ENCODE peak calls at places on chromosomes 1 and 21, in four cellular contexts. One of them, this sample, is unnamed.

GRCh38 chr21:43752758-43753438 is 23.2 kb downstream of the CSTB start:
- DNase-seq in K562: no peak
- DNase-seq in HepG2: no peak
- DNase-seq in GM12878: no peak
- DNase-seq in this sample: no peak

GRCh38 chr21:36881223-36881622 is 85.2 kb downstream of the HLCS start:
- DNase-seq in K562: no peak
- DNase-seq in HepG2: no peak
- DNase-seq in GM12878: no peak
- DNase-seq in this sample: no peak

GRCh38 chr1:109241344-109241743 is 8.0 kb upstream of the CELSR2 start:
- DNase-seq in K562: peak
- DNase-seq in HepG2: no peak
- DNase-seq in GM12878: no peak
- DNase-seq in this sample: no peak

GRCh38 chr1:193457676-193458075 is 271.3 kb upstream of the B3GALT2 start:
- DNase-seq in K562: no peak
- DNase-seq in HepG2: no peak
- DNase-seq in GM12878: no peak
- DNase-seq in this sample: no peak

GRCh38 chr1:222754386-222755139 is 17.6 kb downstream of the FAM177B start:
- DNase-seq in K562: no peak
- DNase-seq in HepG2: no peak
- DNase-seq in GM12878: no peak
- DNase-seq in this sample: no peak

GRCh38 chr1:4137621-4138390 is 237.7 kb upstream of the C1orf174 start:
- DNase-seq in K562: no peak
- DNase-seq in HepG2: no peak
- DNase-seq in GM12878: no peak
- DNase-seq in this sample: no peak

GRCh38 chr21:36698160-36699025 is 522 bp upstream of the SIM2 start:
- DNase-seq in K562: no peak
- DNase-seq in HepG2: no peak
- DNase-seq in GM12878: no peak
- DNase-seq in this sample: no peak

GRCh38 chr21:45405819-45406762 is 1.1 kb downstream of the COL18A1 start:
- DNase-seq in K562: no peak
- DNase-seq in HepG2: peak
- DNase-seq in GM12878: no peak
- DNase-seq in this sample: peak

GRCh38 chr21:34201001-34201400 is 127.6 kb downstream of the MRPS6 start:
- DNase-seq in K562: no peak
- DNase-seq in HepG2: no peak
- DNase-seq in GM12878: no peak
- DNase-seq in this sample: no peak

GRCh38 chr21:33325222-33326067 is 675 bp downstream of the IFNAR1 start:
- DNase-seq in K562: no peak
- DNase-seq in HepG2: peak
- DNase-seq in GM12878: no peak
- DNase-seq in this sample: peak

GRCh38 chr1:196309386-196309785 is 298.9 kb downstream of the KCNT2 start:
- DNase-seq in K562: no peak
- DNase-seq in HepG2: peak
- DNase-seq in GM12878: no peak
- DNase-seq in this sample: no peak

GRCh38 chr1:26134466-26134865 is 22.8 kb downstream of the PDIK1L start:
- DNase-seq in K562: no peak
- DNase-seq in HepG2: no peak
- DNase-seq in GM12878: no peak
- DNase-seq in this sample: no peak

GRCh38 chr1:84755216-84755615 is 65.0 kb upstream of the SSX2IP start:
- DNase-seq in K562: no peak
- DNase-seq in HepG2: no peak
- DNase-seq in GM12878: no peak
- DNase-seq in this sample: no peak

GRCh38 chr1:230987446-230987845 is 8.6 kb downstream of the ARV1 start:
- DNase-seq in K562: no peak
- DNase-seq in HepG2: no peak
- DNase-seq in GM12878: no peak
- DNase-seq in this sample: no peak

GRCh38 chr1:147077936-147078605 is 94.2 kb downstream of the PRKAB2 start:
- DNase-seq in K562: no peak
- DNase-seq in HepG2: no peak
- DNase-seq in GM12878: no peak
- DNase-seq in this sample: no peak

GRCh38 chr1:57157818-57158606 is 192.2 kb upstream of the C8B start:
- DNase-seq in K562: no peak
- DNase-seq in HepG2: no peak
- DNase-seq in GM12878: no peak
- DNase-seq in this sample: no peak

GRCh38 chr1:222792744-222793143 is 22.1 kb upstream of the DISP1 start:
- DNase-seq in K562: no peak
- DNase-seq in HepG2: no peak
- DNase-seq in GM12878: no peak
- DNase-seq in this sample: peak

GRCh38 chr1:76571248-76571647 is 296.0 kb upstream of the ST6GALNAC5 start:
- DNase-seq in K562: no peak
- DNase-seq in HepG2: no peak
- DNase-seq in GM12878: no peak
- DNase-seq in this sample: no peak

GRCh38 chr1:237227507-237227906 is 185.5 kb downstream of the RYR2 start:
- DNase-seq in K562: no peak
- DNase-seq in HepG2: no peak
- DNase-seq in GM12878: no peak
- DNase-seq in this sample: no peak

GRCh38 chr1:217443845-217444244 is 187.0 kb downstream of the GPATCH2 start:
- DNase-seq in K562: no peak
- DNase-seq in HepG2: no peak
- DNase-seq in GM12878: no peak
- DNase-seq in this sample: no peak

GRCh38 chr1:54070549-54070915 is 17.1 kb downstream of the TCEANC2 start:
- DNase-seq in K562: no peak
- DNase-seq in HepG2: peak
- DNase-seq in GM12878: no peak
- DNase-seq in this sample: no peak

GRCh38 chr21:42118901-42119300 is 47.8 kb downstream of the UMODL1 start:
- DNase-seq in K562: no peak
- DNase-seq in HepG2: no peak
- DNase-seq in GM12878: no peak
- DNase-seq in this sample: no peak

GRCh38 chr21:32312321-32312720 is 13.7 kb downstream of the MRAP start:
- DNase-seq in K562: no peak
- DNase-seq in HepG2: no peak
- DNase-seq in GM12878: no peak
- DNase-seq in this sample: no peak

GRCh38 chr1:202106340-202107284 is 16.1 kb upstream of the GPR37L1 start:
- DNase-seq in K562: peak
- DNase-seq in HepG2: no peak
- DNase-seq in GM12878: no peak
- DNase-seq in this sample: no peak

GRCh38 chr1:173568483-173568882 is 34.4 kb downstream of the SLC9C2 start:
- DNase-seq in K562: no peak
- DNase-seq in HepG2: no peak
- DNase-seq in GM12878: no peak
- DNase-seq in this sample: no peak

GRCh38 chr1:173572465-173572864 is 30.4 kb downstream of the SLC9C2 start:
- DNase-seq in K562: no peak
- DNase-seq in HepG2: no peak
- DNase-seq in GM12878: no peak
- DNase-seq in this sample: no peak

GRCh38 chr1:173573596-173573995 is 29.3 kb downstream of the SLC9C2 start:
- DNase-seq in K562: no peak
- DNase-seq in HepG2: no peak
- DNase-seq in GM12878: no peak
- DNase-seq in this sample: no peak

GRCh38 chr1:173570370-173571030 is 32.4 kb downstream of the SLC9C2 start:
- DNase-seq in K562: no peak
- DNase-seq in HepG2: no peak
- DNase-seq in GM12878: peak
- DNase-seq in this sample: no peak
- TF ChIP-seq FOXK2 in K562: no peak
- TF ChIP-seq FOXK2 in HepG2: no peak
- TF ChIP-seq FOXK2 in GM12878: no peak
- TF ChIP-seq FOXK2 in this sample: no peak

DNA sequence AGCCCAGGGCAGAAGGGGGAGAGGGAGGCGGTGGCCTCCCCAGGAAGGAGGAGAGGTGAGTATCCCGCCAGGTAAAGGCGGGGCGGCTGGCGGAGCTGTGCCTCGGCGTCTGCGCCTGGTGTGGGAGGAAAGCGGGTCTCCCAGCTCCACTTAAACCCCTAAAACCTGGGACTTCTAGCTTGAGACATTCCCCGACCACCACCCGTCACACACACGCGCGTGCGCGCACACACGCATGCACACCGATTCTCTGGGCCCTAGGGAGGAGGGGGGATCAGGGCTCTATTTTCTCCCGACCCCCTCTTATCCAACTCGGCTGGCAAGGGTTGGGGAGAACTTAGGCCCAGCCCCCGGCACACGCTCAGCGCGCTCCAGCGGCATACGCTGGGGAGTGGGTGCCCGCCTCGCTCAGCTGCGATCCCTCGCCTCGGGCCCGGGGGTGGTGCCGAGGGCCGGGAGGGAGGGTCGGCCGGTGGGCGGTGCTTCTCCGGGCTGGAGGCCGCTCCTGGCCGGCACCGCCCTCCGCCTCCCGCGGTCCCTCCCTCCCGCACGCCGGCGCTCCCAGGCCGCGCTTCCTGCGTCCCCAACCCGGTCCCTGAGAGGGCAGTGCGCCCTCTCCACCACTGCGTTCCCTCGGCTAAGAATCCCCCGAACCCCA is at the start of gene TMEM51:
- DNase-seq in K562: peak
- DNase-seq in HepG2: peak
- DNase-seq in GM12878: no peak
- DNase-seq in this sample: peak
- TF ChIP-seq FOXK2 in K562: no peak
- TF ChIP-seq FOXK2 in HepG2: no peak
- TF ChIP-seq FOXK2 in GM12878: no peak
- TF ChIP-seq FOXK2 in this sample: no peak

GRCh38 chr1:9615316-9616063 is 26.8 kb downstream of the TMEM201 start:
- DNase-seq in K562: peak
- DNase-seq in HepG2: peak
- DNase-seq in GM12878: no peak
- DNase-seq in this sample: peak
- TF ChIP-seq FOXK2 in K562: no peak
- TF ChIP-seq FOXK2 in HepG2: no peak
- TF ChIP-seq FOXK2 in GM12878: no peak
- TF ChIP-seq FOXK2 in this sample: no peak

GRCh38 chr1:75124510-75124909 is 9.7 kb upstream of the LHX8 start:
- DNase-seq in K562: no peak
- DNase-seq in HepG2: peak
- DNase-seq in GM12878: no peak
- DNase-seq in this sample: no peak
- TF ChIP-seq FOXK2 in K562: no peak
- TF ChIP-seq FOXK2 in HepG2: no peak
- TF ChIP-seq FOXK2 in GM12878: no peak
- TF ChIP-seq FOXK2 in this sample: no peak